ENCODE peak calls at places on chromosomes 1 and 21, in eight cellular contexts. One of them, this sample, is unnamed.

GRCh38 chr1:109481646-109482045 is 2.1 kb upstream of the ATXN7L2 start:
- DNase-seq in GM19239: no peak
- DNase-seq in Peyer's patch: no peak
- DNase-seq in GM23248: no peak
- DNase-seq in heart right ventricle: no peak
- DNase-seq in H54: no peak
- DNase-seq in kidney tubule cell: no peak
- DNase-seq in ELF-1: no peak
- DNase-seq in this sample: no peak

GRCh38 chr1:9774744-9775679 is 48.8 kb downstream of the CLSTN1 start:
- DNase-seq in Peyer's patch: no peak
- DNase-seq in kidney tubule cell: no peak
- DNase-seq in heart right ventricle: no peak
- DNase-seq in ELF-1: peak
- DNase-seq in H54: no peak
- DNase-seq in GM23248: no peak
- DNase-seq in GM19239: no peak
- DNase-seq in this sample: no peak

GRCh38 chr1:30111431-30111830 is 612.0 kb downstream of the MATN1 start:
- DNase-seq in H54: peak
- DNase-seq in ELF-1: peak
- DNase-seq in GM19239: no peak
- DNase-seq in kidney tubule cell: peak
- DNase-seq in heart right ventricle: peak
- DNase-seq in Peyer's patch: peak
- DNase-seq in GM23248: peak
- DNase-seq in this sample: peak

GRCh38 chr21:15935530-15935929 is 205.7 kb downstream of the USP25 start:
- DNase-seq in heart right ventricle: no peak
- DNase-seq in GM19239: no peak
- DNase-seq in GM23248: no peak
- DNase-seq in Peyer's patch: no peak
- DNase-seq in kidney tubule cell: peak
- DNase-seq in ELF-1: no peak
- DNase-seq in H54: no peak
- DNase-seq in this sample: no peak

GRCh38 chr1:228753236-228753741 is 18.0 kb downstream of the RHOU start:
- DNase-seq in heart right ventricle: no peak
- DNase-seq in GM23248: no peak
- DNase-seq in GM19239: no peak
- DNase-seq in ELF-1: no peak
- DNase-seq in Peyer's patch: no peak
- DNase-seq in kidney tubule cell: no peak
- DNase-seq in H54: no peak
- DNase-seq in this sample: no peak

GRCh38 chr21:29436143-29436542 is 137.4 kb downstream of the BACH1 start:
- DNase-seq in GM19239: no peak
- DNase-seq in kidney tubule cell: no peak
- DNase-seq in Peyer's patch: no peak
- DNase-seq in heart right ventricle: peak
- DNase-seq in ELF-1: no peak
- DNase-seq in GM23248: no peak
- DNase-seq in H54: no peak
- DNase-seq in this sample: no peak

GRCh38 chr1:69568435-69569280 is 936 bp downstream of the LRRC7 start:
- DNase-seq in heart right ventricle: no peak
- DNase-seq in GM19239: no peak
- DNase-seq in ELF-1: peak
- DNase-seq in kidney tubule cell: no peak
- DNase-seq in Peyer's patch: no peak
- DNase-seq in GM23248: peak
- DNase-seq in H54: no peak
- DNase-seq in this sample: no peak

GRCh38 chr1:226599636-226600238 is 51.2 kb downstream of the STUM start:
- DNase-seq in heart right ventricle: no peak
- DNase-seq in GM19239: no peak
- DNase-seq in Peyer's patch: no peak
- DNase-seq in kidney tubule cell: no peak
- DNase-seq in GM23248: no peak
- DNase-seq in H54: no peak
- DNase-seq in ELF-1: no peak
- DNase-seq in this sample: no peak

GRCh38 chr1:109628540-109629321 is 9.1 kb downstream of the AMPD2 start:
- DNase-seq in Peyer's patch: no peak
- DNase-seq in GM19239: no peak
- DNase-seq in heart right ventricle: no peak
- DNase-seq in ELF-1: no peak
- DNase-seq in kidney tubule cell: peak
- DNase-seq in GM23248: peak
- DNase-seq in H54: peak
- DNase-seq in this sample: no peak

GRCh38 chr1:28680141-28680540 is 11.6 kb downstream of the GMEB1 start:
- DNase-seq in GM19239: no peak
- DNase-seq in ELF-1: no peak
- DNase-seq in Peyer's patch: no peak
- DNase-seq in GM23248: no peak
- DNase-seq in heart right ventricle: no peak
- DNase-seq in H54: no peak
- DNase-seq in kidney tubule cell: no peak
- DNase-seq in this sample: no peak

GRCh38 chr1:6025269-6026094 is 20.2 kb upstream of the KCNAB2 start:
- DNase-seq in Peyer's patch: peak
- DNase-seq in GM23248: peak
- DNase-seq in ELF-1: no peak
- DNase-seq in H54: peak
- DNase-seq in heart right ventricle: no peak
- DNase-seq in GM19239: no peak
- DNase-seq in kidney tubule cell: no peak
- DNase-seq in this sample: no peak

GRCh38 chr1:62307516-62308492 is 11.4 kb downstream of the KANK4 start:
- DNase-seq in Peyer's patch: no peak
- DNase-seq in kidney tubule cell: no peak
- DNase-seq in GM19239: no peak
- DNase-seq in H54: peak
- DNase-seq in GM23248: no peak
- DNase-seq in ELF-1: peak
- DNase-seq in heart right ventricle: no peak
- DNase-seq in this sample: no peak

GRCh38 chr1:192905049-192905448 is 96.2 kb downstream of the RGS2 start:
- DNase-seq in H54: no peak
- DNase-seq in heart right ventricle: no peak
- DNase-seq in kidney tubule cell: no peak
- DNase-seq in GM19239: no peak
- DNase-seq in Peyer's patch: no peak
- DNase-seq in GM23248: no peak
- DNase-seq in ELF-1: no peak
- DNase-seq in this sample: no peak

GRCh38 chr1:37161171-37161570 is 126.9 kb upstream of the GRIK3 start:
- DNase-seq in H54: no peak
- DNase-seq in kidney tubule cell: no peak
- DNase-seq in heart right ventricle: no peak
- DNase-seq in GM19239: no peak
- DNase-seq in GM23248: no peak
- DNase-seq in ELF-1: no peak
- DNase-seq in Peyer's patch: no peak
- DNase-seq in this sample: no peak

GRCh38 chr1:940121-941026 is 16.7 kb downstream of the SAMD11 start:
- DNase-seq in GM23248: peak
- DNase-seq in ELF-1: peak
- DNase-seq in Peyer's patch: peak
- DNase-seq in GM19239: peak
- DNase-seq in H54: no peak
- DNase-seq in heart right ventricle: peak
- DNase-seq in kidney tubule cell: peak
- DNase-seq in this sample: peak

GRCh38 chr1:32172621-32173245 is 6.7 kb upstream of the TXLNA start:
- DNase-seq in GM19239: no peak
- DNase-seq in Peyer's patch: no peak
- DNase-seq in H54: no peak
- DNase-seq in GM23248: peak
- DNase-seq in kidney tubule cell: peak
- DNase-seq in heart right ventricle: no peak
- DNase-seq in ELF-1: no peak
- DNase-seq in this sample: no peak

GRCh38 chr1:22376976-22377375 is 74.7 kb upstream of the ZBTB40 start:
- DNase-seq in ELF-1: no peak
- DNase-seq in Peyer's patch: no peak
- DNase-seq in kidney tubule cell: peak
- DNase-seq in H54: no peak
- DNase-seq in GM19239: no peak
- DNase-seq in GM23248: peak
- DNase-seq in heart right ventricle: no peak
- DNase-seq in this sample: no peak

GRCh38 chr1:29474274-29474824 is 238.0 kb downstream of the PTPRU start:
- DNase-seq in heart right ventricle: no peak
- DNase-seq in GM19239: no peak
- DNase-seq in Peyer's patch: no peak
- DNase-seq in kidney tubule cell: no peak
- DNase-seq in H54: no peak
- DNase-seq in ELF-1: peak
- DNase-seq in GM23248: no peak
- DNase-seq in this sample: no peak

GRCh38 chr1:234295039-234295438 is 78.2 kb upstream of the COA6 start:
- DNase-seq in GM19239: no peak
- DNase-seq in H54: no peak
- DNase-seq in ELF-1: no peak
- DNase-seq in Peyer's patch: no peak
- DNase-seq in heart right ventricle: no peak
- DNase-seq in GM23248: no peak
- DNase-seq in kidney tubule cell: no peak
- DNase-seq in this sample: no peak

This sample was measured in NCI-H1436.